ENCODE peak calls at places on chromosomes 11 and 22, in seven cellular contexts. C is mammary epithelial cell, E is cardiac muscle cell, O is body of pancreas, G is kidney epithelial cell, B is fibroblast of mammary gland, P is AG10803. U is an unnamed sample.

GRCh38 chr11:69880803-69881445 is 61.7 kb upstream of the FGF3 start:
- DNase-seq in C (no peak), E (no peak), O (no peak), G (no peak), B (no peak), P (no peak), U (no peak)

GRCh38 chr11:121575250-121575962 is 122.6 kb upstream of the SORL1-AS1 start:
- DNase-seq in C (no peak), E (peak), O (peak), G (no peak), B (peak), P (no peak), U (no peak)

GRCh38 chr11:119103793-119104192 is 2.1 kb upstream of the DPAGT1 start:
- DNase-seq in C (no peak), E (no peak), O (no peak), G (no peak), B (no peak), P (no peak), U (no peak)

GRCh38 chr11:114438303-114438702 is 964 bp upstream of the REXO2 start:
- DNase-seq in C (peak), E (no peak), O (no peak), G (no peak), B (no peak), P (no peak), U (no peak)

GRCh38 chr11:25691959-25692358 is 640.0 kb upstream of the ANO3 start:
- DNase-seq in C (no peak), E (no peak), O (no peak), G (no peak), B (no peak), P (no peak), U (no peak)

GRCh38 chr11:86938900-86939880 is 16.0 kb downstream of the FZD4 start:
- DNase-seq in C (peak), E (peak), O (no peak), G (no peak), B (peak), P (peak), U (peak)

GRCh38 chr11:96741068-96741467 is 351.3 kb downstream of the JRKL start:
- DNase-seq in C (peak), E (peak), O (no peak), G (no peak), B (peak), P (peak), U (no peak)

GRCh38 chr11:17256512-17256911 is 20.0 kb upstream of the NUCB2 start:
- DNase-seq in C (peak), E (peak), O (no peak), G (no peak), B (peak), P (peak), U (no peak)

GRCh38 chr11:18204220-18204619 is 31.6 kb downstream of the MRGPRX4 start:
- DNase-seq in C (no peak), E (no peak), O (no peak), G (no peak), B (no peak), P (no peak), U (no peak)

GRCh38 chr11:58770627-58771457 is 39.1 kb upstream of the GLYAT start:
- DNase-seq in C (peak), E (no peak), O (no peak), G (no peak), B (peak), P (peak), U (no peak)

GRCh38 chr11:99351620-99352019 is 330.9 kb downstream of the CNTN5 start:
- DNase-seq in C (no peak), E (peak), O (no peak), G (no peak), B (peak), P (no peak), U (no peak)

GRCh38 chr11:61056566-61056965 is 45.7 kb upstream of the CD5 start:
- DNase-seq in C (no peak), E (no peak), O (peak), G (no peak), B (no peak), P (no peak), U (no peak)

GRCh38 chr11:105610796-105611361 is 1.0 kb downstream of the GRIA4 start:
- DNase-seq in C (no peak), E (no peak), O (no peak), G (no peak), B (no peak), P (no peak), U (no peak)

GRCh38 chr11:113722221-113722620 is 16.1 kb upstream of the TMPRSS5 start:
- DNase-seq in C (no peak), E (peak), O (no peak), G (no peak), B (no peak), P (no peak), U (no peak)

GRCh38 chr11:109432105-109432504 is 10.1 kb downstream of the C11orf87 start:
- DNase-seq in C (no peak), E (no peak), O (no peak), G (no peak), B (peak), P (peak), U (no peak)

GRCh38 chr11:98564881-98565280 is 455.9 kb upstream of the CNTN5 start:
- DNase-seq in C (no peak), E (no peak), O (no peak), G (no peak), B (no peak), P (no peak), U (peak)

GRCh38 chr11:95924414-95924760 is 480 bp upstream of the MTMR2 start:
- DNase-seq in C (peak), E (peak), O (no peak), G (no peak), B (peak), P (peak), U (no peak)

GRCh38 chr11:101341578-101341977 is 212.0 kb upstream of the PGR start:
- DNase-seq in C (no peak), E (no peak), O (no peak), G (no peak), B (no peak), P (no peak), U (no peak)

GRCh38 chr11:66680966-66681645 is 3.4 kb upstream of the RBM4B start:
- DNase-seq in C (no peak), E (no peak), O (no peak), G (no peak), B (no peak), P (no peak), U (no peak)

GRCh38 chr11:129590753-129591475 is 215.3 kb downstream of the BARX2 start:
- DNase-seq in C (no peak), E (no peak), O (no peak), G (no peak), B (no peak), P (no peak), U (no peak)

GRCh38 chr11:107962181-107962580 is 33.9 kb downstream of the RAB39A start:
- DNase-seq in C (no peak), E (peak), O (no peak), G (no peak), B (no peak), P (peak), U (no peak)

GRCh38 chr11:116707250-116707649 is 65.5 kb downstream of the BUD13 start:
- DNase-seq in C (no peak), E (no peak), O (peak), G (no peak), B (no peak), P (no peak), U (no peak)
- H3K4me3 ChIP-seq in C (no peak), E (no peak), O (no peak), G (peak), B (no peak), P (no peak), U (no peak)

GRCh38 chr11:2735053-2735589 is 35.3 kb upstream of the KCNQ1OT1 start:
- DNase-seq in C (no peak), E (no peak), O (no peak), G (no peak), B (no peak), P (no peak), U (no peak)

GRCh38 chr11:2737226-2737590 is 37.4 kb upstream of the KCNQ1OT1 start:
- DNase-seq in C (no peak), E (no peak), O (no peak), G (no peak), B (no peak), P (no peak), U (no peak)

GRCh38 chr11:2737876-2738275 is 38.1 kb upstream of the KCNQ1OT1 start:
- DNase-seq in C (no peak), E (peak), O (no peak), G (no peak), B (peak), P (peak), U (no peak)

GRCh38 chr11:2738551-2739431 is 39.0 kb upstream of the KCNQ1OT1 start:
- DNase-seq in C (no peak), E (no peak), O (no peak), G (no peak), B (no peak), P (no peak), U (no peak)

GRCh38 chr11:2736577-2737225 is 36.9 kb upstream of the KCNQ1OT1 start:
- DNase-seq in C (no peak), E (no peak), O (no peak), G (no peak), B (no peak), P (no peak), U (no peak)
- H3K4me3 ChIP-seq in C (no peak), E (no peak), O (no peak), G (no peak), B (no peak), P (no peak), U (no peak)

GRCh38 chr11:110564676-110565343 is 135.1 kb downstream of the FDX1 start:
- DNase-seq in C (no peak), E (no peak), O (no peak), G (no peak), B (no peak), P (no peak), U (no peak)
- H3K4me3 ChIP-seq in C (no peak), E (no peak), O (no peak), G (no peak), B (no peak), P (no peak), U (no peak)

GRCh38 chr22:46078241-46079092 is 71.9 kb upstream of the PPARA start:
- DNase-seq in C (peak), E (no peak), O (peak), G (no peak), B (peak), P (peak), U (no peak)

GRCh38 chr22:46075764-46076531 is 74.4 kb upstream of the PPARA start:
- DNase-seq in C (peak), E (no peak), O (peak), G (no peak), B (no peak), P (no peak), U (no peak)

GRCh38 chr22:46076651-46077339 is 73.5 kb upstream of the PPARA start:
- DNase-seq in C (peak), E (peak), O (peak), G (no peak), B (no peak), P (peak), U (no peak)

GRCh38 chr22:46079093-46079860 is 71.0 kb upstream of the PPARA start:
- DNase-seq in C (peak), E (no peak), O (peak), G (no peak), B (no peak), P (no peak), U (no peak)

GRCh38 chr22:46077669-46078099 is 72.6 kb upstream of the PPARA start:
- DNase-seq in C (peak), E (no peak), O (peak), G (no peak), B (no peak), P (peak), U (no peak)
- H3K4me3 ChIP-seq in C (peak), E (no peak), O (no peak), G (peak), B (peak), P (peak), U (no peak)

DNA sequence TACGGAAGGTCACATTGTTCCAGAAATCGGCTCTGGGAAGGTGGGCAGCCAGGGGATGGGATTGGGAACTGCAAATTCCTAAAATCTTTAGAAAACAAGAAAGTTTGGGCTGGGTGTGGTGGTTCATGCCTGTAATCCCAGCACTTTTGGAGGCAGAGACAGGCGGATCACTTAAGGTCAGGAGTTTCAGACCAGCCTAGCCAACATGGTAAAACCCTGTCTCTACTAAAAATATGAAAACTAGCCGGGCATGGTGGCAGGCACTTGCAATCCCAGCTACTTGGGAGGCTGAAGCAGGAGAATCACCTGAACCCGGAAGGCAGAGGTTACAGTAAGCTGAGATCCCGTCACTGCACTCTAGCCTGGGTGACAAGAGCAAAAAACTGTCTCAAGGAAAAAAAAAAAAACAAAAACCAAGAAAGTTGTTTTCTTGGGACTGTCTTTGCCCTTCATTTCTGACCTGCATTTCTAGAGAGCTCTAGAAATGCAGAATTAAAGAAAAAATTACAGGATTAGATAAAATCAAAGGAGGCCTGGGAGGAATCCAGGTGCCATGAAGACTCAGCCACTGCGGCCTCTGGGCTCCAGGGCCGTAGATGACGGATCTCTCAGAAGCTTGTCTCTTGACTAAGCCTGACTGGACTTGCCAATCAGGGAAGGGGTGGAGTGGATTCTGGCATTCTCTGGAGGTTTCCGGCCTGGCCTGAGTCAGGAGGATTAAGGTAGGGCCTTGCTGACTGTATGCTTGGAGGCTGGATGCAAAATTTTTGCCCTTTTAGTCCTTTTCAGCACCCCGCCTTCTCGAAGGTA is 5.3 kb upstream of the MALAT1 start:
- DNase-seq in C (peak), E (peak), O (peak), G (peak), B (peak), P (peak), U (no peak)
- H3K4me3 ChIP-seq in C (no peak), E (no peak), O (no peak), G (no peak), B (peak), P (peak), U (no peak)

DNA sequence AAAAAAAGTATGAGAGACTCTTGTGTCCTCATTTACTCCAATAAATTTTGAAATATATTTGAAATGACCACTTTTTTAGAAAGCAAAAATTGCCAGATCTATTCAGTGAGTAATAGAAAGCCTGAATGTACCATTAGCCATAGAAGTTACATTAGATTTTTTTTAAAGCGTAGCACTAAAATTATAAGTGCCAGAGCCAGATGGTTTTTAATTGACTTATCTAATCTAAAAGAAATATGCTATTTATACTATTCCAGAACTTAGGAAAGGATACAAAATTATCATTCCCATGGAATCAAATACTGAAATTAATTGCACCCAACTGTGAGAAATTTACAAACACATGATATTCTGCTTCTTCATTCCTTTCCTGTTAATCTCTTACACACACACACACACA is 64.4 kb upstream of the SLC17A6 start:
- DNase-seq in C (no peak), E (no peak), O (no peak), G (no peak), B (no peak), P (no peak), U (no peak)
- H3K4me3 ChIP-seq in C (no peak), E (no peak), O (no peak), G (no peak), B (no peak), P (no peak), U (no peak)

GRCh38 chr11:77233011-77233410 is 68.5 kb downstream of the GDPD4 start:
- DNase-seq in C (no peak), E (no peak), O (no peak), G (no peak), B (no peak), P (no peak), U (no peak)

GRCh38 chr11:77231800-77232199 is 69.7 kb downstream of the GDPD4 start:
- DNase-seq in C (no peak), E (no peak), O (no peak), G (no peak), B (no peak), P (no peak), U (no peak)

GRCh38 chr11:77230878-77231605 is 70.4 kb downstream of the GDPD4 start:
- DNase-seq in C (no peak), E (no peak), O (no peak), G (no peak), B (no peak), P (no peak), U (no peak)

GRCh38 chr11:77236901-77237300 is 64.6 kb downstream of the GDPD4 start:
- DNase-seq in C (no peak), E (no peak), O (no peak), G (no peak), B (peak), P (no peak), U (no peak)

GRCh38 chr11:77232242-77232641 is 69.2 kb downstream of the GDPD4 start:
- DNase-seq in C (no peak), E (no peak), O (peak), G (no peak), B (no peak), P (no peak), U (no peak)
- H3K4me3 ChIP-seq in C (no peak), E (no peak), O (no peak), G (no peak), B (no peak), P (no peak), U (no peak)

DNA sequence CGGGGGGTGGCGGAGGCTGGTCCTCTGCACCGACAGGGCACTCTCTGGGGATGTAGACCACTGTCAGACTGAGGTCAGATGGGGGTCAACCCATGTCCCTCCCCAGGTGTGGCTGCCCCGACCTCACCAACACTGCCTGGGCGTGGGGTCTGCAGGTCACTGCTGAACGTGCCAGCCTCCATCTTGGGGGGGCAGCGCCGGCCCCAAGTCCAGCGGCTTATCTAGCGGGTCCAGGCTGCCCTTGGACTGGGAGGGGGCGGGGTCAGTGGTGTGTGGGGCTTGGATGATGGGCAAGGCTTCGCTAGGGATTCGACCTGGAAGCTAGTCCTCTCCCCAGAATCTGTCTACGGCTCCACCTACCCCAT is 178.2 kb downstream of the IGLL1 start:
- DNase-seq in C (peak), E (no peak), O (no peak), G (no peak), B (no peak), P (no peak), U (no peak)
- H3K4me3 ChIP-seq in C (peak), E (peak), O (no peak), G (peak), B (no peak), P (no peak), U (peak)

DNA sequence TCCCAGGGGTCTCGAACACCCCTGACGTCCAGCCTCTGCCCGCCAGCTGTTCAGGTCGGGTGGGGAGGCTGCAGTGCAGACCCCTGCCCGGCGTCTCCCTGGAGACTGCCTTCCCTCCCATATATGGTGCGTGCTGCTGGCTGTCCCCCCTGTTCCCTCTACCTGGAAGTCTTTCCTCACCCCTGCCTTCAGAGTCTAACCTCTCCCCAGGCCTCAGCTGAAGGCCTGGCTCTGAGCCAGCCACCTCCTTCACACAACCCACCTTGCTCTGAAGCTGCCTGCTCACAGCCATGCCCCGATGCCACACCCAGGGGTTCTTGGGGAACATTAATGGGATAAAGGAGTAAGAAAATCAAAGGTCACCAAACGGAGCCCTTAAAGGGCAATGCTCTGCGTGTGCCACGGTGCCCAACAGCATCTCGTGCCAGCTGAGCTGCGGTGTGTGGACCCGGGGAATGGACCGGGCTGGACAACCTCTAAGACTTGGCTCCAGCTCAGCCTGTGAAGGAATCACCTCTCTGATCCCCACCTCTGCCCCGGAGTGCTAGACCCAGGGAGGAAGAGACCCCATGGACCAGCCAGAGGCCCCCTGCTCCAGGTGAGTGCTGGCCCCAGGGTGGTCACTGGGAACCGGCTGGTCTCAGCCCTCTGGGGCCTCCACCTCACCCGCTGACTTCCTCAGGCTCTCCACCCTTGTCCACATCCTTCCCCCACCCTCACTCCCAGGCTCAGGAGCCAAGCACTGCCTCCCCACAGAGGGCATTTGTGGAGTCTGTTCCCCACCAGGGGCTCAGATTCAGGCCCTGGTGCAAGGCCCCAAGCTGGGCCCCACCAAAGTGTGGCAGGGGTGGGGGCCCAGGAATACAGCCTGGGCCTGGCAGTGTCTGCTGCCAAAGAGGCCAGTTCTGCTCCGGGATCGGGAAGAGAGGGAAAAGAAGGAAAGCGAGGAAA is at the start of gene NLRP6:
- DNase-seq in C (no peak), E (no peak), O (no peak), G (no peak), B (no peak), P (no peak), U (no peak)
- H3K4me3 ChIP-seq in C (no peak), E (no peak), O (no peak), G (no peak), B (no peak), P (no peak), U (no peak)

U was measured in neuronal stem cell.